ENCODE peak calls at places on chromosomes 16 and 17, in four cellular contexts. U is A549, L is HepG2, C is K562. M is an unnamed sample.

GRCh38 chr17:62737513-62737912 is 70.6 kb downstream of the MARCHF10 start:
- DNase-seq in U (no peak), C (no peak), L (no peak), M (no peak)

GRCh38 chr17:77634710-77635109 is 323.8 kb upstream of the TNRC6C start:
- DNase-seq in C (no peak), U (no peak), L (no peak), M (no peak)

GRCh38 chr16:8236816-8237215 is 353.5 kb downstream of the TMEM114 start:
- DNase-seq in L (no peak), C (no peak), U (no peak), M (no peak)

GRCh38 chr16:17237350-17237944 is 233.3 kb downstream of the XYLT1 start:
- DNase-seq in C (no peak), U (no peak), L (no peak), M (no peak)

GRCh38 chr17:45740553-45741330 is 43.4 kb upstream of the CRHR1 start:
- DNase-seq in C (peak), U (peak), L (peak), M (peak)

GRCh38 chr17:8997994-8998628 is 23.2 kb upstream of the NTN1 start:
- DNase-seq in C (peak), L (peak), U (peak), M (peak)

GRCh38 chr17:74892013-74892841 is 1.2 kb downstream of the FADS6 start:
- DNase-seq in L (no peak), C (no peak), U (no peak), M (no peak)

GRCh38 chr17:63293310-63293709 is 152.8 kb downstream of the CYB561 start:
- DNase-seq in L (no peak), U (no peak), C (no peak), M (no peak)

GRCh38 chr17:43548689-43549379 is 2.7 kb upstream of the ETV4 start:
- DNase-seq in L (no peak), U (no peak), C (no peak), M (no peak)

GRCh38 chr17:64202683-64203430 is 60.2 kb downstream of the TEX2 start:
- DNase-seq in C (no peak), U (no peak), L (peak), M (no peak)

GRCh38 chr17:7883781-7884386 is 4.7 kb upstream of the CHD3 start:
- DNase-seq in U (peak), L (no peak), C (peak), M (no peak)

GRCh38 chr17:40024901-40025300 is 9.7 kb downstream of the CSF3 start:
- DNase-seq in U (no peak), L (no peak), C (no peak), M (no peak)

GRCh38 chr17:73228748-73229236 is 32.9 kb downstream of the CPSF4L start:
- DNase-seq in C (peak), U (peak), L (peak), M (no peak)

GRCh38 chr17:61495161-61495857 is 43.1 kb downstream of the TBX4 start:
- DNase-seq in L (no peak), U (no peak), C (no peak), M (no peak)

GRCh38 chr16:75402821-75403475 is 30.4 kb downstream of the CFDP1 start:
- DNase-seq in U (peak), C (peak), L (peak), M (no peak)

GRCh38 chr16:51327001-51327400 is 175.9 kb upstream of the SALL1 start:
- DNase-seq in U (no peak), L (no peak), C (no peak), M (no peak)

GRCh38 chr17:70314506-70314905 is 145.2 kb downstream of the KCNJ2 start:
- DNase-seq in L (no peak), C (no peak), U (no peak), M (no peak)

GRCh38 chr16:67252806-67253497 is 4.2 kb downstream of the SLC9A5 start:
- DNase-seq in L (no peak), C (no peak), U (no peak), M (no peak)

GRCh38 chr17:16516594-16517018 is 24.6 kb upstream of the LRRC75A start:
- DNase-seq in U (peak), C (peak), L (no peak), M (no peak)

GRCh38 chr16:50306287-50306686 is 39.9 kb downstream of the ADCY7 start:
- DNase-seq in L (no peak), C (no peak), U (no peak), M (no peak)

DNA sequence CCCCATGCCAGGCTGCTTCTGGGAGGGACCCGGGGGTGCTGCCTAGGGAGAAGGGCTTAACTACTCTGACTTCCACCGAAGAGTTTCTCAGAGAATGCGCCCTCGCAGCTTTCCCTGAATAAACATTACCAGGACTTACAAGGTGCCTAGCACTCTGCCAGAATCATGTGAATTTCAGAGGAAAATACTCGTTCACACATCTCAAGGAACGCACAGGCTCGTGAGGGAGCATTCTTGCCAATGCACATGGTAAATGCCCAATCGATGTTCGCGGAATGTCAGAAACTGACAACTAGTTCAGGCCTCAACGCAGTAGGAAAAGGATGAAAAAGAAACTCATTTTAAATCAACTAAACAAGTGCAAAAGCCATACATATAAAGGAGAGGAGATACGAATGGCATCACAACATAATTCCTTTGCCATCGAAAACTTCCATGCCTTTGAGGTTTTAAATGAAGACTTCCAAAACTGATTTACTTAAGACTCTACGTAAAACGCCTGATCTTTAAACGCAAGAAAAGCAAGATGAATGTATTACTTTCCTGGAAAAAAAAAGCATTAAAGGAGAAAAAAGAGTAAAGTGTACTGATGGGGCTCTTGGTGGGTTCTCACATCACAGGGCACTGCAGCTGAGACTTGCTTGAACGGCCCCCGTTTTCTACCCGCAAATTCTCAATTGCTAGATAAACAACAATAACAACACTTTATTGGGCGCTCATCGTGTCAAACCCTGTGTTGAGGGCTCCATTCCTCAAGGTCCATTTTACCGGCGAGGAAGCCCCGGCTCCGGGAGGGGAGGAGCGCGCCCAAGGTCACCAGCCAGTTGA is 827 bp downstream of the CMC2 start:
- DNase-seq in L (peak), C (no peak), U (peak), M (no peak)
- TF ChIP-seq NR3C1 in L (no peak), C (no peak), U (no peak), M (no peak)

GRCh38 chr16:87705780-87706277 is 60.0 kb downstream of the KLHDC4 start:
- DNase-seq in L (peak), C (no peak), U (no peak), M (no peak)
- TF ChIP-seq NR3C1 in L (no peak), C (no peak), U (no peak), M (no peak)

DNA sequence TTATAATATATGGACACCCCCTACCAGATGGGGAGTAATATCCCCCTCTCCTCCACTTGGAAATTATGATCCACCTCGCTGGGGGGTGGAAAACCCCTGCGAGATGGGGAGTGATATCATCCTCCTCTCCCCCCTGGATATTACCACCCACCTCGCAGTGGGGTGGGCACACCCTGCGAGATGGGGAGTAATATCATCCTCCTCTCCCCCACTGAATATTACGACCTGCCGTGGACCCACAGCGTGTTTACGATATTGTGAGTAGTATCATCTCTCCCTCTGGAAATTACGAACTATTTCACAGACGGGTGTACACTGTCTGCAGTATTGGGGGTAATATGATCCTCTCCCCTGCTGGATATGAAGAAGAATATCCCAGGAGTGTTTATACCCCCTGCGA is 228.3 kb upstream of the WSCD1 start:
- DNase-seq in C (no peak), U (no peak), L (no peak), M (no peak)
- TF ChIP-seq NR3C1 in C (no peak), U (no peak), L (no peak), M (no peak)

GRCh38 chr16:24010440-24011089 is 174.8 kb downstream of the PRKCB start:
- DNase-seq in C (peak), L (peak), U (peak), M (peak)
- TF ChIP-seq NR3C1 in C (no peak), L (no peak), U (no peak), M (no peak)

GRCh38 chr16:84616515-84616914 is 1.4 kb downstream of the COTL1 start:
- DNase-seq in C (no peak), L (no peak), U (peak), M (no peak)
- TF ChIP-seq NR3C1 in C (no peak), L (no peak), U (no peak), M (no peak)

DNA sequence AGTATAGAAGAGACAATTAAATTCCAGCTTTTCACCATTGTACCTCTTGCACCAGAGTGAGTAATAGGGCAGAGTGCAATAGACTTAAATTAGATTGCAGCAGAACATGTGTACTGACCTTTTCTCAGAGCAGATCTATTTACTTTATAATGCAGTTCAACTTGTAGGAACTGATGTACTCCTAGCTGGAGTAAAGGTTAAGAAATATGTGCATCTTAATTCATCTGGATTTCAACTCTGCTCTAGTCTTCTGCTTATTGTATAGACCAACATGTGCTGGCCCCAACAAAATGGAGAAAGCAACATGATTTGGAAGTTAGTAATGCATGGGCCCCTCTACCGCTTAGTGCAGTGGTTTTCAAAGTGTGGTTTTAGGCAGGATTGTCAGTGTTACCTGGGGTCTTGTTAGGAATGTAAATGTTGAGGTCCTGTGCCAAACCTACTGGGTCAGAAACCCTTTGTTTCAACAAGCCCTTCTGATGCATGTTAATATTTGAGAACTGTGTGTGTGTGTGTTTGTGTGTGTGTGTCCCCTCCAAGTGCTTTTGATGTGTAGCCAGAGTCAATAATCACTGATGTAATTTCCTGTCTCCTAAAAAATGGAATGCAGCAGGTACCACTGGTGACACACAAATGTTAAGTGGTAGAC is 138.6 kb downstream of the TOX3 start:
- DNase-seq in C (no peak), L (peak), U (no peak), M (no peak)
- TF ChIP-seq NR3C1 in C (no peak), L (no peak), U (no peak), M (no peak)

GRCh38 chr16:15891508-15891907 is 3.1 kb upstream of the CEP20 start:
- DNase-seq in L (no peak), U (no peak), C (no peak), M (no peak)
- TF ChIP-seq NR3C1 in L (no peak), U (no peak), C (no peak), M (no peak)

DNA sequence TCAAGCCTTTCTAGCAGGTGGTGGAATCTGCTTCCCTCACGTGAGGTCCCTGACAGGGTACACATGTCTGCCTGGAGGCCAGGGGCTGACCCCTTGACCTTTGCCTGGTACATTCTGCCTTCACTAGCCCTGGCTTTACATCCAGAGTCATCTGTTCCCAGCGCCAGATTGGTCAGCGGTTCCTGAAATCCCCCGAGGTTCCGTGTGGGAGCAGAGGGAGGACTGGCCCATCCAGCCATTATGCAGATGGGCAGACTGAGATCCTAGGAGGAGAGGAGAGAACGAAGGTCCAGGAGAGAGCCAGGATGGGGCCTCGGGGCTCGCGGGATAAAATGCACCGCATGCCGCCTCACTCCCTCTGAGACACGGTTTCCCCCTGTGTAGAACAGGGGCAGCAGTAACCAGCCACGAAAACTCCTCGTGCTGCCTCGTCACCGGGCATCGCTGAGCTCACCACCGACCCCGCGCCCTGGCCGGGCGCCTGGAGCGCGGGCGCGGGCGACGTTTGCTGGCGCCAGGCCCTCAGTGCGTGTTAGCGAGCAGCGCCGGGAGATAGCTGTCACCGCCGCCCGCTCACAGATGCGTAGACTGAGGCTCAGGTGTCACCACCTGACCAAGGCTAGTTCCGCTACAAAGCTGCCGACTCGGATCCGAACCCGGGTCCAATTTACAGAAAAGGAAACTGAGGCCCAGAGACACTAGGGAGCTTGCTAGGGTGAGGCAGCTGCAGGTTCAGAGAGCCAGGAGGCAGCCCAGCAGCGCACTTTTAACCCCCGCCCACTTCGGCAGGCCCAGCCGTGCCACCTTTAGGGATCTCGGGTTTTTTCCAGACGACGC is 811 bp upstream of the MAP2K3 start:
- DNase-seq in C (no peak), L (no peak), U (no peak), M (peak)
- TF ChIP-seq NR3C1 in C (no peak), L (no peak), U (no peak), M (no peak)

GRCh38 chr16:86897486-86897885 is 319.1 kb downstream of the FOXL1 start:
- DNase-seq in C (no peak), U (no peak), L (no peak), M (no peak)

GRCh38 chr16:86901483-86901882 is 323.1 kb downstream of the FOXL1 start:
- DNase-seq in C (no peak), L (no peak), U (peak), M (no peak)

GRCh38 chr16:86898386-86898785 is 320.0 kb downstream of the FOXL1 start:
- DNase-seq in L (no peak), C (no peak), U (no peak), M (no peak)

GRCh38 chr16:86899156-86899555 is 320.8 kb downstream of the FOXL1 start:
- DNase-seq in C (no peak), L (no peak), U (no peak), M (no peak)

GRCh38 chr16:86899757-86900156 is 321.4 kb downstream of the FOXL1 start:
- DNase-seq in L (no peak), U (peak), C (no peak), M (no peak)
- TF ChIP-seq NR3C1 in L (no peak), U (no peak), C (no peak), M (no peak)

M was measured in WTC11.